ENCODE peak calls at places on chromosomes 1 and 21, in eight cellular contexts. One of them, this sample, is unnamed.

GRCh38 chr1:228988655-228989054 is 253.4 kb downstream of the RHOU start:
- DNase-seq in endothelial cell of umbilical vein: no peak
- DNase-seq in stomach: no peak
- DNase-seq in spleen: no peak
- DNase-seq in vagina: peak; percentile 79
- DNase-seq in breast epithelium: no peak
- DNase-seq in transverse colon: no peak
- DNase-seq in sigmoid colon: no peak
- DNase-seq in this sample: no peak

GRCh38 chr21:42336065-42336464 is 14.7 kb downstream of the TFF2 start:
- DNase-seq in endothelial cell of umbilical vein: no peak
- DNase-seq in stomach: no peak
- DNase-seq in spleen: peak; percentile 25
- DNase-seq in vagina: peak; percentile 72
- DNase-seq in breast epithelium: no peak
- DNase-seq in transverse colon: no peak
- DNase-seq in sigmoid colon: peak; percentile 15
- DNase-seq in this sample: no peak

GRCh38 chr1:171257207-171258052 is 9.1 kb downstream of the FMO1 start:
- DNase-seq in endothelial cell of umbilical vein: no peak
- DNase-seq in stomach: peak; percentile 43
- DNase-seq in spleen: peak; percentile 53
- DNase-seq in vagina: no peak
- DNase-seq in breast epithelium: peak; percentile 60
- DNase-seq in transverse colon: peak; percentile 76
- DNase-seq in sigmoid colon: peak; percentile 67
- DNase-seq in this sample: peak; percentile 49

GRCh38 chr1:92817986-92818764 is 13.7 kb upstream of the RPL5 start:
- DNase-seq in endothelial cell of umbilical vein: peak; percentile 32
- DNase-seq in stomach: no peak
- DNase-seq in spleen: no peak
- DNase-seq in vagina: no peak
- DNase-seq in breast epithelium: no peak
- DNase-seq in transverse colon: no peak
- DNase-seq in sigmoid colon: no peak
- DNase-seq in this sample: no peak

GRCh38 chr1:156692958-156693857 is 12.2 kb downstream of the CRABP2 start:
- DNase-seq in endothelial cell of umbilical vein: no peak
- DNase-seq in stomach: peak; percentile 56
- DNase-seq in spleen: no peak
- DNase-seq in vagina: no peak
- DNase-seq in breast epithelium: peak; percentile 82
- DNase-seq in transverse colon: peak; percentile 22
- DNase-seq in sigmoid colon: no peak
- DNase-seq in this sample: peak; percentile 27

GRCh38 chr21:45456014-45456835 is 51.3 kb downstream of the COL18A1 start:
- DNase-seq in endothelial cell of umbilical vein: no peak
- DNase-seq in stomach: no peak
- DNase-seq in spleen: peak; percentile 62
- DNase-seq in vagina: no peak
- DNase-seq in breast epithelium: no peak
- DNase-seq in transverse colon: no peak
- DNase-seq in sigmoid colon: peak; percentile 61
- DNase-seq in this sample: peak; percentile 83

GRCh38 chr1:25616080-25616931 is at the start of gene MAN1C1:
- DNase-seq in endothelial cell of umbilical vein: peak; percentile 80
- DNase-seq in stomach: peak; percentile 88
- DNase-seq in spleen: peak; percentile 95
- DNase-seq in vagina: no peak
- DNase-seq in breast epithelium: peak; percentile 69
- DNase-seq in transverse colon: peak; percentile 87
- DNase-seq in sigmoid colon: peak; percentile 93
- DNase-seq in this sample: peak; percentile 90

GRCh38 chr1:235918032-235918431 is 51.3 kb upstream of the LYST start:
- DNase-seq in endothelial cell of umbilical vein: no peak
- DNase-seq in stomach: no peak
- DNase-seq in spleen: no peak
- DNase-seq in vagina: no peak
- DNase-seq in breast epithelium: no peak
- DNase-seq in transverse colon: no peak
- DNase-seq in sigmoid colon: peak; percentile 66
- DNase-seq in this sample: peak; percentile 36

GRCh38 chr21:28590722-28591121 is 402.0 kb downstream of the LTN1 start:
- DNase-seq in endothelial cell of umbilical vein: no peak
- DNase-seq in stomach: no peak
- DNase-seq in spleen: no peak
- DNase-seq in vagina: no peak
- DNase-seq in breast epithelium: no peak
- DNase-seq in transverse colon: no peak
- DNase-seq in sigmoid colon: no peak
- DNase-seq in this sample: no peak

DNA sequence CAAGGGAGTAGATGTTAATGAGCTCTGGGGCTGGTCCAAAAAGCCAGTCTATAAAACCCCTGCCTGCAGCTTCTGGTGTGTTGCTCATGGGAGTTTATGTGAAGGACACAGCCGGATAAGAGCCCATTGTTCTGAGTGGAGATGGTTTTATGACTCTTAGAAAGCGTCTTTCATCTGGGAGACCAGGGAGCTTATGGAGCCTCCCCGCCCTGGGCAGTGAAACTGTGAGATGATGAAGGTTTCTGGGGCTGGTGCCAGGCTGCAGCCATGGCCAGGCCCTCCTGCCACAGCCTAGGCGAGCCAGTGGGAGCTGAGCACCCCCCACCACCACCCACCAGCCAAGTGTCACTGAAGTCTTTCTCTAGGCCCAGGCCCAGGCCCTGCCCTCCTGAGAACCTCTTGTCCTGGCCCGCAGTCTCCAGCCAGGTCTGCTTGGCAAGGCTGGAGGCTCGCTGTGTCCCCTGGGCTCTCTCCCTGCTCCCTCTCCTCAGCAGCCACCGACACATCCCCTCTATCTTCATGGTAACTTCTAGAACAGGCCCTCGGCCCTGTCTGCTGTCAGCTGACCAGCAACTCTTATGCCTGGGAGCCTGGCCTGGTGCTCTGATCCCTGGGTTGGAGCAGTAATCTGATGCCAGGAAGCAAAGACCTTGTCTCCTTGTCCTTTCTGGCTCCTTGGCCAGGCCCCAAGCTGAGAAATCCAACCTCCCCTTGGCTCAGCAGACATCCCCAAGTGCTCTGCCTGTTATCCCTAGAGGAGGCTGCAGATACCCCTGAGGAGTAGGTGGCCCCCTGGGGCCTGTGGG is 7.6 kb upstream of the ARHGEF10L start:
- DNase-seq in endothelial cell of umbilical vein: no peak
- DNase-seq in stomach: peak; percentile 62
- DNase-seq in spleen: no peak
- DNase-seq in vagina: no peak
- DNase-seq in breast epithelium: no peak
- DNase-seq in transverse colon: peak; percentile 85
- DNase-seq in sigmoid colon: peak; percentile 97
- DNase-seq in this sample: no peak
- TF ChIP-seq POLR2AphosphoS5 in endothelial cell of umbilical vein: no peak
- TF ChIP-seq POLR2AphosphoS5 in stomach: no peak
- TF ChIP-seq POLR2AphosphoS5 in spleen: peak; percentile 39
- TF ChIP-seq POLR2AphosphoS5 in vagina: peak; percentile 79
- TF ChIP-seq POLR2AphosphoS5 in breast epithelium: no peak
- TF ChIP-seq POLR2AphosphoS5 in transverse colon: peak; percentile 75
- TF ChIP-seq POLR2AphosphoS5 in sigmoid colon: peak; percentile 81
- TF ChIP-seq POLR2AphosphoS5 in this sample: no peak

DNA sequence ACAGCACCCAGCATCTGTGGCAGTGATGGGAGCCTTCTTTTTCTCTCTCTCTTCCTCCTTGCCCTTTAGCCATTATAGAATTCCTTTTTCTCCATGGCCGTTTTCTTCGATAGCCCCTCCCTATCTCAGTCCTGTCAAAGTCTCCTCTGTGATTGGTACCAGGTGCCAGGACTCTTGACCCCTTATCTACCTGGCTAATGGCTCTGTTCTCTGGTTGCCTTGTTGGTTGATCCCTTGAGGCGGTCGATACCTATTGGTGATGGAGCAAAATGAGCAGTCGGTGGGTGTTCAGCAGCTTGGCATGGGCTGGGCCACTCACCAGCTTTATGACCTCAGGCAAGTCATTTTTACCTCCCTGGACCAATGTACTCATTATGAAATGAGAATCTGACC is 2.0 kb downstream of the ATF3 start:
- DNase-seq in endothelial cell of umbilical vein: no peak
- DNase-seq in stomach: no peak
- DNase-seq in spleen: no peak
- DNase-seq in vagina: no peak
- DNase-seq in breast epithelium: no peak
- DNase-seq in transverse colon: no peak
- DNase-seq in sigmoid colon: no peak
- DNase-seq in this sample: no peak
- H3K4me3 ChIP-seq in endothelial cell of umbilical vein: no peak overlapping the region
- H3K4me3 ChIP-seq in stomach: peak overlapping the region; percentile 67
- H3K4me3 ChIP-seq in spleen: peak overlapping the region; percentile 77
- H3K4me3 ChIP-seq in vagina: no peak overlapping the region
- H3K4me3 ChIP-seq in breast epithelium: peak overlapping the region; percentile 74
- H3K4me3 ChIP-seq in transverse colon: peak overlapping the region; percentile 81
- H3K4me3 ChIP-seq in sigmoid colon: no peak overlapping the region
- H3K4me3 ChIP-seq in this sample: peak overlapping the region; percentile 73

GRCh38 chr1:11187936-11188335 is 1.2 kb upstream of the ANGPTL7 start:
- DNase-seq in endothelial cell of umbilical vein: no peak
- DNase-seq in stomach: no peak
- DNase-seq in spleen: no peak
- DNase-seq in vagina: no peak
- DNase-seq in breast epithelium: no peak
- DNase-seq in transverse colon: no peak
- DNase-seq in sigmoid colon: no peak
- DNase-seq in this sample: no peak

GRCh38 chr1:11188858-11189451 is at the start of gene ANGPTL7:
- DNase-seq in endothelial cell of umbilical vein: no peak
- DNase-seq in stomach: no peak
- DNase-seq in spleen: no peak
- DNase-seq in vagina: no peak
- DNase-seq in breast epithelium: no peak
- DNase-seq in transverse colon: no peak
- DNase-seq in sigmoid colon: no peak
- DNase-seq in this sample: no peak

GRCh38 chr1:11187000-11187399 is 2.2 kb upstream of the ANGPTL7 start:
- DNase-seq in endothelial cell of umbilical vein: no peak
- DNase-seq in stomach: no peak
- DNase-seq in spleen: no peak
- DNase-seq in vagina: no peak
- DNase-seq in breast epithelium: no peak
- DNase-seq in transverse colon: no peak
- DNase-seq in sigmoid colon: no peak
- DNase-seq in this sample: no peak

GRCh38 chr1:11188381-11188780 is 774 bp upstream of the ANGPTL7 start:
- DNase-seq in endothelial cell of umbilical vein: no peak
- DNase-seq in stomach: no peak
- DNase-seq in spleen: no peak
- DNase-seq in vagina: no peak
- DNase-seq in breast epithelium: no peak
- DNase-seq in transverse colon: no peak
- DNase-seq in sigmoid colon: no peak
- DNase-seq in this sample: no peak

GRCh38 chr1:11187458-11187857 is 1.7 kb upstream of the ANGPTL7 start:
- DNase-seq in endothelial cell of umbilical vein: no peak
- DNase-seq in stomach: no peak
- DNase-seq in spleen: no peak
- DNase-seq in vagina: no peak
- DNase-seq in breast epithelium: no peak
- DNase-seq in transverse colon: no peak
- DNase-seq in sigmoid colon: no peak
- DNase-seq in this sample: no peak
- TF ChIP-seq POLR2A in endothelial cell of umbilical vein: no peak
- TF ChIP-seq POLR2A in stomach: no peak
- TF ChIP-seq POLR2A in spleen: no peak
- TF ChIP-seq POLR2A in vagina: no peak
- TF ChIP-seq POLR2A in breast epithelium: no peak
- TF ChIP-seq POLR2A in transverse colon: no peak
- TF ChIP-seq POLR2A in sigmoid colon: no peak
- TF ChIP-seq POLR2A in this sample: no peak

GRCh38 chr1:1857096-1857703 is 33.7 kb downstream of the GNB1 start:
- DNase-seq in endothelial cell of umbilical vein: no peak
- DNase-seq in stomach: peak; percentile 76
- DNase-seq in spleen: peak; percentile 45
- DNase-seq in vagina: no peak
- DNase-seq in breast epithelium: no peak
- DNase-seq in transverse colon: no peak
- DNase-seq in sigmoid colon: no peak
- DNase-seq in this sample: no peak

GRCh38 chr1:1861339-1861730 is 29.6 kb downstream of the GNB1 start:
- DNase-seq in endothelial cell of umbilical vein: no peak
- DNase-seq in stomach: no peak
- DNase-seq in spleen: no peak
- DNase-seq in vagina: no peak
- DNase-seq in breast epithelium: no peak
- DNase-seq in transverse colon: no peak
- DNase-seq in sigmoid colon: no peak
- DNase-seq in this sample: no peak

GRCh38 chr1:1858382-1859086 is 32.4 kb downstream of the GNB1 start:
- DNase-seq in endothelial cell of umbilical vein: peak; percentile 98
- DNase-seq in stomach: peak; percentile 81
- DNase-seq in spleen: peak; percentile 78
- DNase-seq in vagina: no peak
- DNase-seq in breast epithelium: no peak
- DNase-seq in transverse colon: peak; percentile 80
- DNase-seq in sigmoid colon: peak; percentile 88
- DNase-seq in this sample: no peak

GRCh38 chr1:1867164-1867563 is 23.7 kb downstream of the GNB1 start:
- DNase-seq in endothelial cell of umbilical vein: no peak
- DNase-seq in stomach: no peak
- DNase-seq in spleen: no peak
- DNase-seq in vagina: no peak
- DNase-seq in breast epithelium: no peak
- DNase-seq in transverse colon: no peak
- DNase-seq in sigmoid colon: no peak
- DNase-seq in this sample: no peak

DNA sequence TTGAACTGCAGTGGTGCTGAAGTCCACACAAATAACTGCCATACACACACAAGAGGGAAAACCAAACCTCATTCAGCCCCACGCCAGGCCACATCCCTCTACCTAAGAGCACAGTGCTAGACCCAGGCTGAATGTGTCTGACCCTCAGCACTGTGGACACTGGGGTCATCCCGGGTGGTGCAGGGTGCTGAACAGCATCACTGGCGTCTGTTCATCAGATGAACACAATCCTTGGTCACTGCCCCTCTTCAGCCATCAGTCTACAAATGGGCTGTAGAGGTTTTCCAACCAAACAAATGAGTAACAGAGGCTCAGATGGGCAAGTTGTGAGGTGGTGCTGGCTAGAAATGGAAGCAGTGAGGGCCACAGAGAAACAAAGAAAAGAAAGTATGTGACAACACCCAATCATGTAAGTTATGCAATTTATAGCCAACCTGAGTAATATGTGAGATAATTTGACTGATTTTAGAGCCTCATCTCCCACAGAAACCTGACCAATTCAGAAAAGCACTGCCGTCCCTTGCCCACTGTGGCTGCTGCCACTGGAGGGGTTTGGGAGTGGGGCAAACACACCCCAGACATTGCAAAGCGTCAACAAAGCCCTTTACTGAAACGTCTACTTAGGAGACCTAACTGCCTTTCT is 27.9 kb downstream of the GNB1 start:
- DNase-seq in endothelial cell of umbilical vein: no peak
- DNase-seq in stomach: no peak
- DNase-seq in spleen: peak; percentile 15
- DNase-seq in vagina: no peak
- DNase-seq in breast epithelium: no peak
- DNase-seq in transverse colon: no peak
- DNase-seq in sigmoid colon: no peak
- DNase-seq in this sample: no peak
- TF ChIP-seq POLR2AphosphoS5 in endothelial cell of umbilical vein: no peak
- TF ChIP-seq POLR2AphosphoS5 in stomach: no peak
- TF ChIP-seq POLR2AphosphoS5 in spleen: no peak
- TF ChIP-seq POLR2AphosphoS5 in vagina: no peak
- TF ChIP-seq POLR2AphosphoS5 in breast epithelium: no peak
- TF ChIP-seq POLR2AphosphoS5 in transverse colon: no peak
- TF ChIP-seq POLR2AphosphoS5 in sigmoid colon: no peak
- TF ChIP-seq POLR2AphosphoS5 in this sample: no peak

This sample was measured in upper lobe of left lung.